ENCODE peak calls at places on chromosomes 11 and 22, in seven cellular contexts. B is SK-N-SH, P is breast epithelium, S is suprapubic skin, Y is transverse colon, F is H1, N is GM12892. J is an unnamed sample.
A peak's percentile ranks its signal among the peaks of the same experiment; 100 is the strongest.

GRCh38 chr11:85756401-85757200 is 54.3 kb downstream of the SYTL2 start:
- DNase-seq in S (no peak), N (no peak), F (no peak), Y (peak; percentile 78), P (no peak), B (no peak), J (no peak)

GRCh38 chr11:123255909-123256308 is 60.9 kb upstream of the CLMP start:
- DNase-seq in B (no peak), Y (no peak), N (no peak), P (no peak), S (no peak), F (no peak), J (no peak)

GRCh38 chr11:1006762-1007161 is 29.8 kb downstream of the MUC6 start:
- DNase-seq in F (no peak), B (no peak), N (no peak), Y (no peak), P (no peak), S (no peak), J (no peak)

GRCh38 chr11:65014146-65014960 is at the start of gene ARL2:
- DNase-seq in F (no peak), B (no peak), N (peak; percentile 98), S (peak; percentile 72), Y (no peak), P (no peak), J (peak; percentile 97)

GRCh38 chr11:9953994-9954626 is 290.2 kb downstream of the SWAP70 start:
- DNase-seq in P (no peak), B (no peak), F (no peak), Y (no peak), N (no peak), S (no peak), J (no peak)

GRCh38 chr11:65418431-65418680 is 4.2 kb upstream of the NEAT1 start:
- DNase-seq in B (no peak), S (no peak), P (no peak), Y (no peak), F (no peak), N (no peak), J (no peak)

GRCh38 chr22:44211946-44212930 is 31.5 kb downstream of the PARVG start:
- DNase-seq in F (no peak), S (no peak), P (no peak), B (peak; percentile 25), Y (no peak), N (no peak), J (no peak)

GRCh38 chr11:31820438-31820818 is 9.3 kb upstream of the PAX6 start:
- DNase-seq in N (no peak), P (no peak), Y (no peak), B (peak; percentile 51), F (no peak), S (no peak), J (no peak)

GRCh38 chr11:129640671-129641070 is 175.0 kb upstream of the TMEM45B start:
- DNase-seq in N (no peak), Y (no peak), F (no peak), P (no peak), B (no peak), S (no peak), J (no peak)

GRCh38 chr11:45857834-45858492 is 10.7 kb downstream of the CRY2 start:
- DNase-seq in N (no peak), P (peak; percentile 67), Y (no peak), S (peak; percentile 84), B (peak; percentile 60), F (no peak), J (no peak)
- TF ChIP-seq POLR2AphosphoS5 in N (no peak), P (no peak), Y (peak; percentile 46), S (no peak), B (no peak), F (no peak), J (no peak)

GRCh38 chr11:119481667-119482400 is 58.9 kb upstream of the THY1 start:
- DNase-seq in S (peak; percentile 70), F (no peak), P (peak; percentile 17), Y (peak; percentile 7), N (no peak), B (no peak), J (no peak)

GRCh38 chr11:119482561-119483001 is 59.6 kb upstream of the THY1 start:
- DNase-seq in P (peak; percentile 11), Y (no peak), N (no peak), S (peak; percentile 50), B (no peak), F (no peak), J (no peak)

GRCh38 chr11:119479685-119480275 is 56.8 kb upstream of the THY1 start:
- DNase-seq in N (no peak), S (peak; percentile 15), P (peak; percentile 8), B (no peak), F (no peak), Y (no peak), J (no peak)

GRCh38 chr11:119480375-119481020 is 57.5 kb upstream of the THY1 start:
- DNase-seq in F (no peak), B (no peak), Y (no peak), P (peak; percentile 11), S (peak; percentile 22), N (no peak), J (no peak)

DNA sequence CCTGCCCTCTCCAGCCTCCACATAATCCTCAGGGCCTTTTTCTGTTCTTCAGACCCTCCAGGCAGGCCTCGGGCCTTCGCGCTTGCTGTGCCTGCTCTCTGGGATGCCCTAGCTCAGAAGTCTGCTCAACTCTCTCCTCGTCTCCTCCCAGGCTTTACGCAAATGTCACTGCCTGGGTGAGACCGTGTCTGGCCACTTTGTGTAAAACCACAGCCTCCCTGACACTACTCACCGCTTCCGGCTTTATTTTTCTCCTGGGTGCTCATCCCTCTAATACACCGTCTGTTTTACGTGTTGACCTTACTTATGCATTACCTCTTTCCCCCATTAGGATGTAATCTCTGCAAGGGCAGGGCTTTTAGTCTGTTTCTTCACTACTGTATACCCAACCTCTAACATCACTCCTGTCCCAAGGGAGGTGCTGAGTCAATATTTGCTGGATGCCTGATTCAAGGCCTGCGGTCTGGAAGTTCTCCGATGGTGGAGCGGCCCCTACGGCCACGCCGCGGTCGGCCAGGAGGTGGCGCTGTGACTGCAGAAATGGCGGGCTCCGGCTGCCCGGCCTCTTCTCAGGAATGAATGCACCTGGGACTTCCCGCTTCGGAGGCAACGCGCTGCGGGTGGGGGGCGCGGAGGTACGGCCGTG is 58.2 kb upstream of the THY1 start:
- DNase-seq in Y (peak; percentile 82), P (peak; percentile 73), S (peak; percentile 88), F (no peak), N (peak; percentile 87), B (peak; percentile 92), J (peak; percentile 92)
- TF ChIP-seq POLR2AphosphoS5 in Y (no peak), P (peak; percentile 68), S (no peak), F (no peak), N (no peak), B (no peak), J (no peak)

DNA sequence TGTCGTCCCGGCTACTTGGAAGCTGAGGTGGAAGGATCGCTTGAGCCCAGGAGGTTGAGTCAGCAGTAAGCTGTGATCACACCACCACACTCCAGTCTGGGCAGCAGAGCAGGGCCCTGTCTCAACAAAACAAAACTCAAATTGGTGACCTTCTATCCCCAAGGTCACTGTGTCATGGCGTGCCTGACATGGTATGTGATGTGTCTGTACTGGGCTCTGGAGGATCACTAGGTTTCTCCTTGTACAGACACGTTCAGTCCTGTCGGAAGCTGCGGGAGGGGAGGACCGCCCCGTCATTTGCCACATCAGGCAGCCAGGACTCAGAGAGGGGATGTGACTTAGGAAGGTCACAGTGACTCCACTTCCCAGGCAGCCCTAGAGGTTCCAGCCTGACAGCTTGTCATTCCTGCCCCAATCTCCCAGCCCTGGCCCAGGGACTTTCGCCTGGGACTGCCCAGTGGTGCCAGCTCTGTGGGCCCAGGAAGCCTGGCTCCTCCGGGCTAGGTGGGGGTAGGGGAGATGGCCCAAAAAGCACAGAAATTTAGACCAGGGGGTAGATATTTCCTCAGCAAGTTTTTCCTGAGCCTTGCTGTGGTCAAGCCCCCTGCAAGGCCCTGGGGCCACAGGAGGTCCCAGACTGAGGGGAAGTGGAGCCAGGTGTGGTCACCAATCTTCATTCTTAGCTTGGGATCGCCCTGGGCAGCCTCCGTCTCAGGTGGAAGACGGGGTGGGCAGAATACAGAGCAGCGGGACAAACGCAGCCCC is 53.2 kb downstream of the TRIOBP start:
- DNase-seq in N (no peak), P (peak; percentile 83), B (no peak), S (no peak), F (no peak), Y (no peak), J (no peak)
- TF ChIP-seq POLR2AphosphoS5 in N (no peak), P (peak; percentile 23), B (no peak), S (no peak), F (no peak), Y (no peak), J (no peak)

GRCh38 chr11:20707876-20708275 is 38.5 kb downstream of the NELL1 start:
- DNase-seq in B (no peak), Y (no peak), P (no peak), S (no peak), N (no peak), F (no peak), J (no peak)

GRCh38 chr11:20715464-20715863 is 46.1 kb downstream of the NELL1 start:
- DNase-seq in P (no peak), S (no peak), N (no peak), Y (no peak), F (no peak), B (no peak), J (no peak)

GRCh38 chr11:20712912-20713311 is 43.5 kb downstream of the NELL1 start:
- DNase-seq in N (no peak), S (no peak), P (no peak), B (no peak), F (no peak), Y (no peak), J (no peak)
- TF ChIP-seq POLR2AphosphoS5 in N (no peak), S (no peak), P (no peak), B (no peak), F (no peak), Y (no peak), J (no peak)

GRCh38 chr11:118232659-118233058 is 7.8 kb upstream of the JAML start:
- DNase-seq in P (no peak), N (no peak), S (no peak), F (no peak), Y (no peak), B (no peak), J (no peak)
- TF ChIP-seq POLR2AphosphoS5 in P (no peak), N (no peak), S (no peak), F (no peak), Y (no peak), B (no peak), J (no peak)

GRCh38 chr11:2699531-2700414 is at the start of gene KCNQ1OT1:
- DNase-seq in Y (peak; percentile 92), F (peak; percentile 68), S (peak; percentile 91), N (peak; percentile 94), B (peak; percentile 94), P (peak; percentile 94), J (peak; percentile 92)

GRCh38 chr11:2699185-2699530 is 636 bp downstream of the KCNQ1OT1 start:
- DNase-seq in N (no peak), B (peak; percentile 57), F (no peak), S (peak; percentile 69), Y (peak; percentile 32), P (no peak), J (no peak)

GRCh38 chr11:2701230-2701629 is 1.4 kb upstream of the KCNQ1OT1 start:
- DNase-seq in N (no peak), Y (no peak), F (no peak), P (no peak), B (no peak), S (peak; percentile 47), J (no peak)

GRCh38 chr11:2701898-2702434 is 2.2 kb upstream of the KCNQ1OT1 start:
- DNase-seq in B (no peak), N (no peak), S (peak; percentile 26), F (no peak), Y (no peak), P (no peak), J (no peak)

GRCh38 chr11:2700415-2701211 is 819 bp upstream of the KCNQ1OT1 start:
- DNase-seq in B (peak; percentile 79), N (no peak), Y (peak; percentile 80), P (peak; percentile 44), S (peak; percentile 75), F (no peak), J (no peak)
- TF ChIP-seq POLR2AphosphoS5 in B (no peak), N (no peak), Y (no peak), P (no peak), S (no peak), F (no peak), J (no peak)

J was measured in GM12891.